ENCODE peak calls at places on chromosomes 6 and 20, in five cellular contexts. One of them, this sample, is unnamed.

GRCh38 chr6:93731306-93731705 is 311.9 kb upstream of the EPHA7 start:
- DNase-seq in lung: no peak
- DNase-seq in fibroblast of pulmonary artery: no peak
- DNase-seq in endothelial cell: no peak
- DNase-seq in astrocyte of the spinal cord: no peak
- DNase-seq in this sample: no peak

GRCh38 chr6:2209226-2209809 is 36.1 kb downstream of the GMDS start:
- DNase-seq in fibroblast of pulmonary artery: peak
- DNase-seq in lung: peak
- DNase-seq in astrocyte of the spinal cord: peak
- DNase-seq in endothelial cell: peak
- DNase-seq in this sample: peak

GRCh38 chr20:45306431-45306982 is at the start of gene RBPJL:
- DNase-seq in fibroblast of pulmonary artery: no peak
- DNase-seq in lung: no peak
- DNase-seq in endothelial cell: peak
- DNase-seq in astrocyte of the spinal cord: no peak
- DNase-seq in this sample: no peak

GRCh38 chr6:15901141-15902115 is 227.5 kb upstream of the MYLIP start:
- DNase-seq in endothelial cell: no peak
- DNase-seq in astrocyte of the spinal cord: no peak
- DNase-seq in fibroblast of pulmonary artery: no peak
- DNase-seq in lung: no peak
- DNase-seq in this sample: peak

GRCh38 chr20:47336013-47336754 is 20.3 kb downstream of the ZMYND8 start:
- DNase-seq in endothelial cell: no peak
- DNase-seq in fibroblast of pulmonary artery: peak
- DNase-seq in lung: no peak
- DNase-seq in astrocyte of the spinal cord: peak
- DNase-seq in this sample: peak

GRCh38 chr6:56652994-56653393 is 10.3 kb upstream of the DST start:
- DNase-seq in endothelial cell: no peak
- DNase-seq in lung: no peak
- DNase-seq in astrocyte of the spinal cord: peak
- DNase-seq in fibroblast of pulmonary artery: peak
- DNase-seq in this sample: peak

GRCh38 chr6:144744720-144745119 is 459.6 kb downstream of the UTRN start:
- DNase-seq in endothelial cell: no peak
- DNase-seq in fibroblast of pulmonary artery: no peak
- DNase-seq in astrocyte of the spinal cord: no peak
- DNase-seq in lung: no peak
- DNase-seq in this sample: no peak

GRCh38 chr6:138594042-138594636 is 94.8 kb upstream of the NHSL1 start:
- DNase-seq in fibroblast of pulmonary artery: peak
- DNase-seq in endothelial cell: no peak
- DNase-seq in lung: no peak
- DNase-seq in astrocyte of the spinal cord: no peak
- DNase-seq in this sample: no peak

GRCh38 chr20:24781061-24781980 is 167.7 kb upstream of the CST7 start:
- DNase-seq in endothelial cell: peak
- DNase-seq in astrocyte of the spinal cord: peak
- DNase-seq in lung: no peak
- DNase-seq in fibroblast of pulmonary artery: peak
- DNase-seq in this sample: peak

GRCh38 chr6:16690244-16691142 is 70.8 kb downstream of the ATXN1 start:
- DNase-seq in endothelial cell: no peak
- DNase-seq in astrocyte of the spinal cord: no peak
- DNase-seq in lung: no peak
- DNase-seq in fibroblast of pulmonary artery: peak
- DNase-seq in this sample: peak

GRCh38 chr6:54624779-54625178 is 221.8 kb upstream of the FAM83B start:
- DNase-seq in astrocyte of the spinal cord: peak
- DNase-seq in endothelial cell: no peak
- DNase-seq in fibroblast of pulmonary artery: peak
- DNase-seq in lung: no peak
- DNase-seq in this sample: no peak

GRCh38 chr6:142796571-142796970 is 148.4 kb downstream of the HIVEP2 start:
- DNase-seq in astrocyte of the spinal cord: peak
- DNase-seq in endothelial cell: no peak
- DNase-seq in fibroblast of pulmonary artery: peak
- DNase-seq in lung: peak
- DNase-seq in this sample: peak

GRCh38 chr20:58891076-58891685 is 38.7 kb downstream of the GNAS start:
- DNase-seq in lung: peak
- DNase-seq in astrocyte of the spinal cord: peak
- DNase-seq in endothelial cell: peak
- DNase-seq in fibroblast of pulmonary artery: peak
- DNase-seq in this sample: peak

GRCh38 chr6:129641344-129641743 is 68.6 kb downstream of the ARHGAP18 start:
- DNase-seq in fibroblast of pulmonary artery: peak
- DNase-seq in astrocyte of the spinal cord: peak
- DNase-seq in lung: no peak
- DNase-seq in endothelial cell: no peak
- DNase-seq in this sample: peak

GRCh38 chr6:1346101-1346500 is 34.2 kb downstream of the FOXQ1 start:
- DNase-seq in lung: no peak
- DNase-seq in endothelial cell: no peak
- DNase-seq in astrocyte of the spinal cord: peak
- DNase-seq in fibroblast of pulmonary artery: no peak
- DNase-seq in this sample: peak

GRCh38 chr6:106574729-106575458 is 54.4 kb downstream of the RTN4IP1 start:
- DNase-seq in endothelial cell: no peak
- DNase-seq in fibroblast of pulmonary artery: peak
- DNase-seq in astrocyte of the spinal cord: peak
- DNase-seq in lung: no peak
- DNase-seq in this sample: peak

GRCh38 chr20:1805816-1806215 is 89.4 kb upstream of the SIRPA start:
- DNase-seq in lung: no peak
- DNase-seq in astrocyte of the spinal cord: no peak
- DNase-seq in fibroblast of pulmonary artery: no peak
- DNase-seq in endothelial cell: no peak
- DNase-seq in this sample: no peak

GRCh38 chr6:110484321-110484720 is 7.9 kb upstream of the SLC22A16 start:
- DNase-seq in endothelial cell: no peak
- DNase-seq in fibroblast of pulmonary artery: peak
- DNase-seq in astrocyte of the spinal cord: no peak
- DNase-seq in lung: no peak
- DNase-seq in this sample: peak

GRCh38 chr20:965956-966355 is 36.2 kb downstream of the RSPO4 start:
- DNase-seq in astrocyte of the spinal cord: no peak
- DNase-seq in fibroblast of pulmonary artery: no peak
- DNase-seq in lung: no peak
- DNase-seq in endothelial cell: no peak
- DNase-seq in this sample: peak

GRCh38 chr6:34414999-34415858 is 10.6 kb downstream of the RPS10 start:
- DNase-seq in astrocyte of the spinal cord: peak
- DNase-seq in endothelial cell: peak
- DNase-seq in fibroblast of pulmonary artery: peak
- DNase-seq in lung: peak
- DNase-seq in this sample: peak

GRCh38 chr20:8398289-8399051 is 266.4 kb downstream of the PLCB1 start:
- DNase-seq in fibroblast of pulmonary artery: no peak
- DNase-seq in astrocyte of the spinal cord: no peak
- DNase-seq in lung: no peak
- DNase-seq in endothelial cell: no peak
- DNase-seq in this sample: no peak

GRCh38 chr6:435442-436307 is 44.1 kb downstream of the IRF4 start:
- DNase-seq in endothelial cell: no peak
- DNase-seq in fibroblast of pulmonary artery: no peak
- DNase-seq in astrocyte of the spinal cord: peak
- DNase-seq in lung: no peak
- DNase-seq in this sample: no peak

GRCh38 chr20:34062651-34063482 is 49.2 kb downstream of the EIF2S2 start:
- DNase-seq in endothelial cell: no peak
- DNase-seq in astrocyte of the spinal cord: no peak
- DNase-seq in fibroblast of pulmonary artery: peak
- DNase-seq in lung: no peak
- DNase-seq in this sample: peak

GRCh38 chr20:23094927-23095326 is 8.8 kb upstream of the CD93 start:
- DNase-seq in endothelial cell: no peak
- DNase-seq in astrocyte of the spinal cord: no peak
- DNase-seq in lung: no peak
- DNase-seq in fibroblast of pulmonary artery: peak
- DNase-seq in this sample: peak

GRCh38 chr6:142945446-142946180 is 637 bp upstream of the HIVEP2 start:
- DNase-seq in endothelial cell: peak
- DNase-seq in astrocyte of the spinal cord: no peak
- DNase-seq in lung: peak
- DNase-seq in fibroblast of pulmonary artery: no peak
- DNase-seq in this sample: no peak

GRCh38 chr6:6810727-6811126 is 222.2 kb downstream of the LY86 start:
- DNase-seq in fibroblast of pulmonary artery: no peak
- DNase-seq in endothelial cell: no peak
- DNase-seq in astrocyte of the spinal cord: no peak
- DNase-seq in lung: no peak
- DNase-seq in this sample: peak

GRCh38 chr6:153231048-153231635 is 100.1 kb upstream of the RGS17 start:
- DNase-seq in endothelial cell: peak
- DNase-seq in astrocyte of the spinal cord: peak
- DNase-seq in lung: peak
- DNase-seq in fibroblast of pulmonary artery: peak
- DNase-seq in this sample: peak

GRCh38 chr6:26183581-26184408 is 96.6 kb downstream of the HFE start:
- DNase-seq in endothelial cell: peak
- DNase-seq in astrocyte of the spinal cord: peak
- DNase-seq in fibroblast of pulmonary artery: peak
- DNase-seq in lung: peak
- DNase-seq in this sample: peak

DNA sequence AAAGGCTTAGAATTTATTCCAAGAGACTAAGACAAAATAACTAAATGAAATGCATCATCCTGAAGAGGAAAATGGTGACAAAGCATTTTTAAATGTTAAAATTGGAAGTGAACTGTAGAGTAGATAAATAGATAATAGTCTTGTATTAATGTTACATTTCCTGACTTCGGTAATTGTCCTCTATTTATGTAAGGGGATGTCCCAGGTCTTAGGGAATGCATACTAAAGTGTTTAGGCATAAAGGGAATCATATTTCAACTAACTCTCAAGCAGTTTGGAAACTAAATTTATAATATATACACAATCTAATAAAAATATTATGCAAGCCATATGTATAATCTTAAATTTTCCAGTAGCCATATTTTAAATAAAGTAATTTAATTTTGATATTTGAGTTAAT is 159.3 kb downstream of the WDR27 start:
- DNase-seq in lung: no peak
- DNase-seq in fibroblast of pulmonary artery: no peak
- DNase-seq in astrocyte of the spinal cord: no peak
- DNase-seq in endothelial cell: no peak
- DNase-seq in this sample: no peak
- TF ChIP-seq CTCF in lung: no peak
- TF ChIP-seq CTCF in fibroblast of pulmonary artery: no peak
- TF ChIP-seq CTCF in astrocyte of the spinal cord: no peak
- TF ChIP-seq CTCF in endothelial cell: no peak
- TF ChIP-seq CTCF in this sample: no peak

DNA sequence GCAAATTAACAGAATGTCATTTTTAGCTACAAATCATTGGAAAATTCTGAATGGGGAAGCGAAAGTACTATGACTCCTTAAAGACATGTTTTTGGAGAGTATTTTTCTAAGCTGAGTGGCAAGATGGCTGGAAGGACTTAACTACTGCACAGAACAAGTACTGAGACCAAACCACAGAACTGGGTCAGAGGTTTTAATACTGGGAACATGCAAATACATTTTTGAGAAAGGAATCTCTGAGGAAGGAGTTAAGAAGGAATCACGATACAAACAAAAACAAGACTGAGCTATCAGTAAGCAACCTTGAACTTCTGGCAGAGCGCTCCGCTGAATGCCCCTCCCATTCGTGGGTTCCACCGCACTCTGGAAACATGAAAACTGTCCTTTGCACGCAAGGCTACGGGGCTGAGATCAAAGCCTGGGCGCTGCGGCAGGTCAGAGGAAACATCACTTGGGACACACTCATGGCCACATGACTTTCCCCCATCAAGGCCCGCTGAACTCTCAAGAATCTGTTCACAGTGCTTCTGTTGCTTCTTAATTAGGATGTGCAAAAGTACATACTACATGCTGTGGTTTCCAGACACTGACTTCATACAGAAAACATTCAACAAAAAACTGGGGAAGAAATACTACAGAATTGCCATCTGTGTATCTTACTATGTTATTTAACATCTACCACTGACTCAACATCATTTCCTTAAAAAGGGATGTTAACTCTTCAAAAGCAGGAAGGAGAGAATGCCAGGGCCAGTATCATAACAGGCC is 27.8 kb downstream of the SLC23A2 start:
- DNase-seq in astrocyte of the spinal cord: peak
- DNase-seq in endothelial cell: no peak
- DNase-seq in fibroblast of pulmonary artery: peak
- DNase-seq in lung: peak
- DNase-seq in this sample: no peak
- TF ChIP-seq CTCF in astrocyte of the spinal cord: no peak
- TF ChIP-seq CTCF in endothelial cell: no peak
- TF ChIP-seq CTCF in fibroblast of pulmonary artery: no peak
- TF ChIP-seq CTCF in lung: no peak
- TF ChIP-seq CTCF in this sample: no peak

DNA sequence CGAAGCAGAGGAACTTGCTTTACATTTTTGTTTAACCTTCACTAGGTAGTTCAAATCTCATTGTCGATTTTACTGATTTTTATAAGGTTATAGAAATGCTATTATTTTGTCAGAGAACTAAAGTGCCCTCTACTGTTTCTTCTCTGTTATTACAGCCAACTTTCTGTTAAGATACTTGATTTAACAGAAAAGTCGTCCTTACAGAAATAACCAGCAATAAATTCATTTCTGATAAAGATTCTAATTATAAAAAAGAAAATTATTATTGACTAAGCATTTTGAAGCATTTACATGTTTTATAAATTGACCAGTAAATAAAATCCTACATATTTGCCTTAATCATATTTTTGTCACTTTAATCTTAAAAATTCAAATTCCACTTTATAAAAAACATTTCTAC is 60.8 kb downstream of the OGFRL1 start:
- DNase-seq in lung: no peak
- DNase-seq in astrocyte of the spinal cord: peak
- DNase-seq in endothelial cell: no peak
- DNase-seq in fibroblast of pulmonary artery: peak
- DNase-seq in this sample: peak
- TF ChIP-seq CTCF in lung: peak
- TF ChIP-seq CTCF in astrocyte of the spinal cord: peak
- TF ChIP-seq CTCF in endothelial cell: peak
- TF ChIP-seq CTCF in fibroblast of pulmonary artery: peak
- TF ChIP-seq CTCF in this sample: peak

DNA sequence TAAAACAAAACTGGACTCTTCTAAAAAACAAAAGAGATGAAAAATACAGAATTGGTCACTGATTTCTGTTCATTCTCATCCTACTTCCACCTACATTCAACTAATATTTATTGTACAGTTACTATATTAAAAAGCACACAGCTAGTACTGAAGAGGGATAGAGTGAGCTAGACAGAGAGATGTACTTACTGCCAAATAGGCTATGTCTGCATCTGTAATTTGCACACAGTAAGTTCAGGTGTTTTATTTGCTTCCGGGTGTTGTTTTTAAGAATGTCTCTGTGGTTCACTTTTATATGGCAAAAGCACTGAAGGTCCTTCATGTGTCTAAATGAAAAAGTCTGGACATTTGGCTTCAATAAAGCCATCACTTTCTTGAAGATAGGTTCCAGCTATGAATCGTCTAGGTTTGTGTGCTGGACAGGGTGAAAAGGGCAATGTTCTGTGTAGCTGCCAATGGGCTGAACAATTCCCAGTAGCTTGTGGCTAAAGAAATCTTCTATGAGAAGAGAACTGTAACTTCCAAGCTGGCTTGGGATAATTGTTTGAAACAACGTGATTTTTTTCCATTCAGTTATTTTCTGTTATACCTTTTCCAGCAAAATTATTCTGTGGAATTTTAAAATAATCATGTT is 47.3 kb downstream of the EPB41L2 start:
- DNase-seq in endothelial cell: no peak
- DNase-seq in fibroblast of pulmonary artery: peak
- DNase-seq in astrocyte of the spinal cord: peak
- DNase-seq in lung: no peak
- DNase-seq in this sample: no peak
- TF ChIP-seq CTCF in endothelial cell: no peak
- TF ChIP-seq CTCF in fibroblast of pulmonary artery: no peak
- TF ChIP-seq CTCF in astrocyte of the spinal cord: no peak
- TF ChIP-seq CTCF in lung: no peak
- TF ChIP-seq CTCF in this sample: no peak

This sample was measured in MCF 10A.